ENCODE peak calls at places on chromosome 1, in nine cellular contexts. R is IMR-90, A is NB4, F is endothelial cell of umbilical vein, V is body of pancreas, C is esophagus squamous epithelium, N is Peyer's patch, Z is adrenal gland, I is prostate gland. Q is an unnamed sample.

GRCh38 chr1:208132287-208132882 is 111.8 kb downstream of the PLXNA2 start:
- DNase-seq in I (peak), A (peak), R (peak), V (peak), C (peak), Z (peak), F (peak), N (peak), Q (peak)

GRCh38 chr1:29503441-29503840 is 267.1 kb downstream of the PTPRU start:
- DNase-seq in Z (no peak), R (no peak), F (no peak), I (no peak), A (no peak), N (no peak), C (no peak), V (no peak), Q (no peak)

GRCh38 chr1:5595531-5596170 is 396.6 kb downstream of the NPHP4 start:
- DNase-seq in A (no peak), R (no peak), I (no peak), F (no peak), N (no peak), V (no peak), C (no peak), Z (no peak), Q (no peak)

GRCh38 chr1:244066954-244067716 is 16.1 kb downstream of the ZBTB18 start:
- DNase-seq in V (no peak), N (no peak), F (no peak), A (no peak), R (no peak), I (no peak), C (no peak), Z (no peak), Q (no peak)

GRCh38 chr1:116411784-116412479 is 38.9 kb downstream of the ATP1A1 start:
- DNase-seq in F (no peak), R (peak), V (no peak), N (no peak), Z (no peak), I (no peak), A (no peak), C (no peak), Q (no peak)

GRCh38 chr1:110050602-110051261 is 16.3 kb downstream of the STRIP1 start:
- DNase-seq in C (no peak), A (no peak), Z (peak), F (no peak), R (peak), N (no peak), I (no peak), V (no peak), Q (no peak)

GRCh38 chr1:60280256-60280655 is 206.7 kb upstream of the C1orf87 start:
- DNase-seq in F (peak), Z (no peak), C (no peak), N (no peak), I (no peak), V (peak), A (no peak), R (no peak), Q (no peak)

GRCh38 chr1:20689645-20690056 is 28.2 kb downstream of the KIF17 start:
- DNase-seq in N (no peak), V (no peak), F (no peak), I (no peak), R (no peak), C (no peak), A (no peak), Z (no peak), Q (no peak)

GRCh38 chr1:191575180-191575579 is 583.1 kb upstream of the RGS18 start:
- DNase-seq in N (no peak), R (peak), V (no peak), F (no peak), I (no peak), A (no peak), C (no peak), Z (no peak), Q (peak)

GRCh38 chr1:26820784-26821269 is 5.7 kb upstream of the ZDHHC18 start:
- DNase-seq in N (peak), V (no peak), Z (no peak), I (no peak), C (no peak), F (no peak), R (no peak), A (peak), Q (no peak)

GRCh38 chr1:228058981-228059535 is 23.4 kb upstream of the ARF1 start:
- DNase-seq in R (no peak), C (no peak), V (no peak), I (no peak), F (no peak), N (no peak), Z (no peak), A (no peak), Q (no peak)

GRCh38 chr1:52634111-52634510 is 1.1 kb downstream of the SHISAL2A start:
- DNase-seq in I (no peak), N (no peak), Z (no peak), R (no peak), A (no peak), F (no peak), C (no peak), V (no peak), Q (no peak)

GRCh38 chr1:119906927-119907652 is 10.8 kb upstream of the ADAM30 start:
- DNase-seq in N (no peak), R (no peak), A (no peak), V (no peak), F (no peak), Z (no peak), C (no peak), I (no peak), Q (no peak)

GRCh38 chr1:65535981-65536380 is 115.5 kb downstream of the LEPR start:
- DNase-seq in Z (no peak), R (no peak), I (no peak), C (no peak), F (no peak), N (no peak), V (no peak), A (no peak), Q (no peak)

GRCh38 chr1:201745023-201745422 is 83.9 kb upstream of the IPO9 start:
- DNase-seq in N (no peak), Z (no peak), A (no peak), F (no peak), I (no peak), R (peak), C (no peak), V (no peak), Q (no peak)

GRCh38 chr1:66240491-66241484 is 293.2 kb upstream of the SGIP1 start:
- DNase-seq in C (no peak), Z (no peak), I (no peak), V (no peak), F (no peak), A (no peak), N (no peak), R (peak), Q (no peak)

GRCh38 chr1:186212574-186213224 is 162.4 kb downstream of the TPR start:
- DNase-seq in N (no peak), V (peak), I (peak), R (peak), Z (peak), C (no peak), F (peak), A (peak), Q (peak)

GRCh38 chr1:198986041-198986440 is 347.2 kb downstream of the PTPRC start:
- DNase-seq in V (no peak), I (no peak), A (peak), N (no peak), C (no peak), Z (no peak), R (no peak), F (no peak), Q (no peak)

GRCh38 chr1:58528518-58528917 is 18.0 kb downstream of the OMA1 start:
- DNase-seq in A (peak), R (peak), N (no peak), I (no peak), V (no peak), C (no peak), F (no peak), Z (no peak), Q (no peak)

GRCh38 chr1:109894823-109895719 is 15.6 kb upstream of the CSF1 start:
- DNase-seq in N (no peak), Z (no peak), A (no peak), F (no peak), C (no peak), I (no peak), R (no peak), V (no peak), Q (no peak)

GRCh38 chr1:100607628-100608240 is 69.8 kb downstream of the GPR88 start:
- DNase-seq in R (no peak), V (no peak), F (no peak), I (no peak), A (no peak), N (no peak), C (no peak), Z (no peak), Q (no peak)

GRCh38 chr1:51558375-51558924 is 39.4 kb upstream of the EPS15 start:
- DNase-seq in C (no peak), V (no peak), F (peak), R (peak), Z (no peak), N (no peak), I (no peak), A (no peak), Q (no peak)

GRCh38 chr1:182617075-182617429 is 12.9 kb upstream of the RGS16 start:
- DNase-seq in V (no peak), A (no peak), F (no peak), C (no peak), I (no peak), R (no peak), N (no peak), Z (no peak), Q (no peak)

GRCh38 chr1:57188169-57188568 is 222.4 kb upstream of the C8B start:
- DNase-seq in C (no peak), N (no peak), F (no peak), R (peak), Z (no peak), V (no peak), A (no peak), I (no peak), Q (no peak)

GRCh38 chr1:47644216-47644581 is 206.4 kb downstream of the FOXD2 start:
- DNase-seq in I (no peak), C (no peak), F (no peak), A (no peak), Z (no peak), V (no peak), N (no peak), R (no peak), Q (no peak)

GRCh38 chr1:81760487-81761097 is 40.1 kb upstream of the ADGRL2 start:
- DNase-seq in N (no peak), Z (no peak), V (no peak), C (no peak), I (no peak), A (no peak), F (peak), R (peak), Q (no peak)

GRCh38 chr1:40049745-40050144 is 9.2 kb downstream of the CAP1 start:
- DNase-seq in Z (no peak), N (no peak), I (no peak), F (no peak), R (peak), A (no peak), V (no peak), C (no peak), Q (no peak)

GRCh38 chr1:80212958-80213357 is 1206.4 kb upstream of the ADGRL4 start:
- DNase-seq in F (no peak), A (no peak), N (no peak), R (no peak), V (no peak), Z (no peak), I (no peak), C (no peak), Q (no peak)

GRCh38 chr1:19468397-19468956 is 16.9 kb downstream of the CAPZB start:
- DNase-seq in A (peak), I (no peak), F (no peak), N (peak), V (no peak), C (no peak), R (no peak), Z (peak), Q (peak)

GRCh38 chr1:218165687-218166088 is 119.4 kb upstream of the RRP15 start:
- DNase-seq in A (no peak), R (no peak), C (no peak), Z (no peak), F (peak), I (no peak), V (no peak), N (no peak), Q (no peak)

GRCh38 chr1:203475012-203475981 is at the start of gene PRELP:
- DNase-seq in R (peak), I (peak), F (no peak), C (no peak), N (no peak), A (no peak), Z (no peak), V (peak), Q (no peak)

GRCh38 chr1:226825037-226825745 is 45.2 kb upstream of the PSEN2 start:
- DNase-seq in C (no peak), V (no peak), I (no peak), F (no peak), N (no peak), Z (no peak), R (no peak), A (no peak), Q (no peak)

GRCh38 chr1:151934048-151934493 is 24.8 kb upstream of the THEM4 start:
- DNase-seq in A (peak), F (peak), V (peak), I (peak), N (no peak), C (no peak), R (peak), Z (peak), Q (peak)

GRCh38 chr1:20278692-20279130 is 12.0 kb upstream of the VWA5B1 start:
- DNase-seq in Z (no peak), N (no peak), C (no peak), R (no peak), V (no peak), I (no peak), F (no peak), A (peak), Q (no peak)

GRCh38 chr1:100874433-100874832 is 20.2 kb downstream of the EXTL2 start:
- DNase-seq in F (no peak), R (no peak), N (no peak), Z (no peak), V (no peak), C (no peak), A (no peak), I (no peak), Q (no peak)

GRCh38 chr1:33641099-33641830 is 168.8 kb downstream of the ZSCAN20 start:
- DNase-seq in Z (no peak), I (no peak), N (no peak), A (peak), R (peak), C (no peak), V (no peak), F (no peak), Q (no peak)

GRCh38 chr1:85109475-85109874 is 61.2 kb upstream of the MCOLN3 start:
- DNase-seq in R (peak), I (peak), C (no peak), A (peak), F (peak), N (peak), Z (peak), V (peak), Q (peak)

GRCh38 chr1:46708121-46708520 is 10.8 kb downstream of the EFCAB14 start:
- DNase-seq in I (no peak), N (no peak), V (no peak), C (no peak), A (no peak), Z (no peak), F (no peak), R (peak), Q (no peak)

GRCh38 chr1:43363935-43364525 is 3.8 kb downstream of the ELOVL1 start:
- DNase-seq in A (no peak), Z (no peak), N (no peak), R (no peak), C (no peak), V (no peak), F (no peak), I (no peak), Q (no peak)
- TF ChIP-seq POLR2A in A (no peak), Z (no peak), N (no peak), R (no peak), C (no peak), V (no peak), F (no peak), I (no peak), Q (peak)

DNA sequence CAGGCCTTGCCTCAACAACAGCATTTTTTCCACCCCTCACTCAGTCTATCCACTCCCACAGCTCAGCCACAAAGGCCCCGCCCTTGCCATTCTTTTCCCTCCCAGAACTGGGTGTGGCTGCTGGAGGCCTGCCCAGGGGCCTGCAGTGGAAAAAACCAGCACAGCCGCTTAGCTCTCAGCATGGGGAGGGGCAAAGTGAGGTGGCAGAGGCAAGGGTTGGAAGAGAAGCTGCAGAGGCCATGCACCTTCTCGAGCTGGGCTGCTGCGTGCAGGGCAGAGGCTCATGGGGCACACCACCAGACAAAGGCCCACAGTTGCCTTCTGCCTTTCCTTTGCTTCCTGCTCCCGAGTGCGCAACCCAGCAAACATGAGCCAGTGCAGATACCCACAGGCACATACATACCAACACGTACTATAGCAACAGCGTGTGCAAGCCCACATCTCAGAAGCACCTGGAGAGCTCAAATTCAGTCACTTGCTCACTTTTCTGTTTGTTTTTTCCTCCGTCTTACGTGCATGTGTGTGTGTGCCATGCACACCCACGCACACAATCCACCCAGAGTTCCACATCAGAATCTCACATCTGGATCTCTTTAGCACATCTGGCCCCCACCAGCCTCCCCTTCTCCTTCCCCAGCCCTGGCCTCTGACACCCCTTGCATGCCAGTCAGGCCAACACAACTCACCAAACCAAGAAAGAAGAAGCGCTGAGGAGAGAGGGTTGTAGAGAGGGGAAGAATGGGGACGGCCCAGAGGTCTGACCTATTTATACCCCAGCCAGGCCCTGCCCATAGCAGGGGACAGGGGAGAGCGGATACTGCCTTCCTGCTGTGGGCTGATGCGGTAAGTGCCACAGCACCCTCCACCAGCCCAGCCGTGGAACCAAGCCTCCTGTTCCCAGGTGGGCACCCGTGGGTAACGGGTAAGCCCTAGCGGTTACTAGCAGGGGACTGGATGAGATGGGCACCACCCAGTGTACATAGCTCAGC is at the start of gene S100A4:
- DNase-seq in V (peak), F (peak), Z (peak), A (peak), R (peak), I (peak), N (peak), C (peak), Q (peak)
- TF ChIP-seq POLR2A in V (peak), F (no peak), Z (peak), A (peak), R (no peak), I (peak), N (peak), C (peak), Q (peak)

GRCh38 chr1:15153184-15153841 is at the start of gene TMEM51:
- DNase-seq in I (peak), F (peak), V (peak), C (no peak), A (no peak), R (peak), Z (peak), N (no peak), Q (no peak)
- TF ChIP-seq POLR2A in I (peak), F (peak), V (peak), C (no peak), A (no peak), R (no peak), Z (peak), N (peak), Q (no peak)

DNA sequence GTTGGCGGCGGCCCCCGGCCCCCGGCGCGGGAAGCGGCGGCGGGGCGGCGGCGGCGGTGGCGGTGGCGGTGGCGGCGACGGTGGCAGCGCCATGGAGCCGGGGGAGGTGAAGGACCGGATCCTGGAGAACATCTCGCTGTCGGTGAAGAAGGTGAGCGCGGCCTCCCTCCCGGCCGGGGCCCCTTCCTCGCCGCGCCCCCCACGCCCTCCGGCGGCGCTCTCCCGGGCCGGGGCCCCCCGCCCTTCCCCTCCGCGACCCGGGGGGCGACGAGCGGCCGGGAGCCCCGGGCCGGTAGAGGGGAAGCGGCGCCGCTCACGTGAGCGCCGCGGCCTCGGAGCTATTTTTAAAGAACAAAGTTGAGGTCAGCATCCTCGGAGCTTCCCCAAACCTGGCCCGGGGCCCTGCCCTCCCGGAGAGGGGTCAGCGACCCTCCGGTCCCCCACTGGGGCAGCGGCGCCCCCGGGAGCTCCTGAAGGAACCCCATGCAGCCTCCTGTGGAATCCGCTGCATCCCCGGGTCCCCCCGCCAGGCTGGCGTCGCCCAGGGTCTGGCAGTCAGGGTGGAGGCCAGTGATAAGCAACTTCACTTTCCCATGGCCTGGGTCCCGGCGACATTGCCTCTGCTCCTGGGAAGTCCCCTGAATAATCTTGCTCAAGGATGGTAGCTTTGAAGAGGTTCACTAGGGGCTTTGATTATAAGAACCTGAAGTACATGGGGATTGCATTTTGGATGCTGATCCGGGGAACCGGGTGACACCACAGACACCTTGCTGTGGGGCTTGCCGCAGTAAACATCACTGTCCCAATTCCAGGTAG is 556 bp downstream of the PLEKHM2 start:
- DNase-seq in N (peak), I (no peak), F (peak), A (peak), V (peak), Z (peak), R (no peak), C (no peak), Q (peak)
- TF ChIP-seq POLR2A in N (no peak), I (no peak), F (no peak), A (no peak), V (peak), Z (no peak), R (no peak), C (no peak), Q (no peak)

GRCh38 chr1:220089650-220090556 is at the start of gene BPNT1:
- DNase-seq in Z (peak), A (peak), C (peak), F (peak), V (peak), R (peak), N (peak), I (peak), Q (peak)
- TF ChIP-seq POLR2A in Z (peak), A (peak), C (peak), F (peak), V (peak), R (no peak), N (peak), I (peak), Q (peak)

Q was measured in erythroblast.